ENCODE peak calls at places on chromosomes 3 and 15, in five cellular contexts. W, G, N, E and A are unnamed samples.

GRCh38 chr3:41044526-41044925 is 154.8 kb upstream of the CTNNB1 start:
- DNase-seq in G (no peak), W (peak), N (no peak), E (no peak), A (no peak)

GRCh38 chr15:23687143-23687470 is at the start of gene NDN:
- DNase-seq in E (peak), N (no peak), W (peak), G (no peak), A (peak)

GRCh38 chr3:149401215-149401925 is 23.9 kb upstream of the TM4SF1 start:
- DNase-seq in E (no peak), N (no peak), G (no peak), W (no peak), A (no peak)

GRCh38 chr15:94059188-94059587 is 172.2 kb upstream of the MCTP2 start:
- DNase-seq in G (no peak), E (no peak), N (no peak), W (no peak), A (no peak)

GRCh38 chr15:95594496-95594895 is 736.0 kb upstream of the NR2F2 start:
- DNase-seq in E (no peak), G (no peak), N (no peak), W (no peak), A (no peak)

GRCh38 chr15:57932348-57932747 is 133.2 kb downstream of the ALDH1A2 start:
- DNase-seq in E (no peak), W (no peak), N (no peak), G (no peak), A (no peak)

GRCh38 chr15:70147178-70147760 is 49.6 kb upstream of the TLE3 start:
- DNase-seq in N (no peak), G (no peak), E (no peak), W (no peak), A (no peak)

GRCh38 chr3:139716908-139717485 is 39.2 kb upstream of the NMNAT3 start:
- DNase-seq in E (no peak), G (no peak), W (no peak), N (no peak), A (no peak)

GRCh38 chr3:188819939-188820338 is 351.8 kb upstream of the TPRG1 start:
- DNase-seq in G (no peak), E (no peak), N (no peak), W (no peak), A (no peak)

GRCh38 chr3:65181397-65181871 is 493.6 kb upstream of the ADAMTS9 start:
- DNase-seq in W (no peak), G (no peak), E (no peak), N (no peak), A (no peak)

GRCh38 chr15:41727143-41727542 is 47.1 kb upstream of the MAPKBP1 start:
- DNase-seq in W (no peak), E (no peak), N (no peak), G (no peak), A (no peak)

GRCh38 chr3:61545716-61546115 is 15.7 kb upstream of the PTPRG start:
- DNase-seq in E (no peak), G (no peak), W (no peak), N (no peak), A (no peak)

GRCh38 chr15:63462053-63462452 is 42.3 kb upstream of the USP3 start:
- DNase-seq in N (no peak), E (no peak), W (no peak), G (no peak), A (no peak)

GRCh38 chr3:142866841-142867631 is 21.8 kb downstream of the PCOLCE2 start:
- DNase-seq in G (no peak), E (no peak), W (no peak), N (no peak), A (no peak)

GRCh38 chr15:58438956-58439355 is 7.2 kb downstream of the LIPC start:
- DNase-seq in W (no peak), E (peak), G (no peak), N (peak), A (no peak)

GRCh38 chr3:9750556-9751411 is 1.0 kb downstream of the OGG1 start:
- DNase-seq in N (no peak), G (no peak), W (no peak), E (no peak), A (no peak)

GRCh38 chr15:43185161-43186002 is at the start of gene CCNDBP1:
- DNase-seq in G (peak), N (peak), E (peak), W (peak), A (peak)

GRCh38 chr3:18988619-18989229 is 159.6 kb upstream of the KCNH8 start:
- DNase-seq in N (peak), G (no peak), E (no peak), W (no peak), A (no peak)

GRCh38 chr3:170709046-170709445 is 123.2 kb upstream of the SLC7A14 start:
- DNase-seq in N (no peak), G (no peak), W (no peak), E (no peak), A (no peak)

GRCh38 chr3:149368201-149368849 is 9.1 kb downstream of the TM4SF1 start:
- DNase-seq in G (no peak), N (no peak), W (no peak), E (no peak), A (no peak)

GRCh38 chr3:131699001-131699400 is 196.2 kb upstream of the MRPL3 start:
- DNase-seq in G (no peak), N (no peak), E (no peak), W (no peak), A (no peak)

GRCh38 chr3:126932188-126932931 is 50.6 kb upstream of the PLXNA1 start:
- DNase-seq in W (no peak), N (no peak), E (no peak), G (no peak), A (no peak)

GRCh38 chr3:167861649-167862048 is 126.1 kb downstream of the SERPINI1 start:
- DNase-seq in N (no peak), W (no peak), G (no peak), E (no peak), A (no peak)

GRCh38 chr3:165378761-165379160 is 182.6 kb upstream of the SLITRK3 start:
- DNase-seq in G (no peak), N (no peak), E (no peak), W (no peak), A (no peak)

GRCh38 chr3:119357190-119357589 is 63.0 kb downstream of the ARHGAP31 start:
- DNase-seq in N (no peak), W (no peak), E (no peak), G (no peak), A (no peak)

GRCh38 chr3:125679258-125679657 is 84.0 kb upstream of the OSBPL11 start:
- DNase-seq in N (no peak), W (no peak), E (no peak), G (no peak), A (no peak)
- TF ChIP-seq CTCF in N (no peak), W (no peak), E (no peak), G (no peak), A (no peak)

DNA sequence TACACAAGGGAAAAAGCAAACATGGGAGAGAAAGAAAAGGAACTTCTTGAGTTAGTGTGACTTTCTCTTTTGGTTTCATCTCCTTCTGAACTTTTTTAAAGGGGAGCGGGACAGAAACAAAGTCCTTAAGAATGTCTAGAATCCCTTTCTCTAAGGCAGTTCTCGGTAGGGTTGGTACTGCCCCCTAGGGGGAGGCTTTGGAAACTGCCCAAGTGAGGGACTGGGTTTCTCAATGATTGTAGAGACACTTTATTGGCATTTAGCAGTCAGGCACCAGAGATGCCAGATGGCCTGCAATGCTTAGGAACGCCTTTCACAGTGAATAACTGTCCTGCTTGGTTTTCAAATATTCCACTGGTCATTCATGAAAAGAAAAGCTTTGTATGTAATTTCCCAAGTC is 172.6 kb downstream of the WDR72 start:
- DNase-seq in G (no peak), N (no peak), W (no peak), E (no peak), A (no peak)
- TF ChIP-seq CTCF in G (no peak), N (peak), W (peak), E (no peak), A (peak)

DNA sequence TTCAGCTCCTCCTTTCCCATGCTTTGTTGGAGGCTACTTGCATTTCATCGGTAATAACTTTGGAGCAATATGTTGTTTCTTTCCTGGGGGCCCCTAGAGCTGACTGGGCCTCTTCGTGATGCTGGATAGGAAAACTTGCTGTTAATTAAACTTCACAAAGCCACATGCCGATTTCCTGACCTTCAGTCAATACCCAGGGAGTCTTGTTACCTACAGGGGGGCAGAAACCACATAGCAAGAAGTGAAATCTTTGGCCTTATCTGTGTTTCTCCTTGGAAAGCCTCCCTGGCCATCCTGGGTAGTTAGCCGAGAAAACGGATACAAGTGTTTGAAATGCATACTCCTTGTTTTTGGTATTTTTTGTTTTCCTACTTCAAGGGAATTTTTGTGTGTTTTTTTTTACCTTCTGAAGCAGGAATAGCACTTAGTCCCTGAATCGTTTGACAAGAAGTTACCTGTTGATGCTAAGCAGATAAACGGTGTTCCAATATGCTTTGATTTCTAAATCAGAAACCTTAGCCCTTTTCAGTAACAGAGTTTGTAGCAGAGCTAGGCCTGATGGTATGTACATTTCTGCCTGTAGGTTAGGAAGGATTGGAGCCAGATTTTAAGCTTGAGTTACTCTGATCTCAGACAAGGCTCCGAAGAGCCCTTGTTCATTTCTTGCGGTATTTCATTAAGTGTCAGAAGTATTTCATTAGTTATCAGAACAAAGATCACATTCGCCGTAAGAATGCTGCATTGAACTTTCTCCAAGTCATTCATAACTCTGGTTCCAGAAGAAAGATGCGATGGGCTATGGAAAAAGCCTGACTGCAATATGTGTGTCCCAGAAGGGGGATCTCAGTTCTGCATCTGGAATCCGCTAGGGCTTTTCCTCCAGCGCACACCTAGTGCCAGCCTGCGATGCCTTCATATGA is 111.5 kb downstream of the THSD4 start:
- DNase-seq in W (no peak), G (no peak), N (no peak), E (no peak), A (no peak)
- TF ChIP-seq CTCF in W (no peak), G (no peak), N (no peak), E (no peak), A (no peak)

GRCh38 chr3:38297947-38298711 is 16.0 kb downstream of the SLC22A14 start:
- DNase-seq in G (no peak), W (peak), N (peak), E (no peak), A (no peak)
- TF ChIP-seq CTCF in G (peak), W (peak), N (peak), E (no peak), A (peak)

GRCh38 chr15:39154136-39154770 is 426.6 kb upstream of the THBS1 start:
- DNase-seq in G (no peak), N (no peak), W (no peak), E (no peak), A (no peak)
- TF ChIP-seq CTCF in G (no peak), N (no peak), W (peak), E (no peak), A (peak)

GRCh38 chr3:29763115-29763514 is 482.2 kb downstream of the RBMS3 start:
- DNase-seq in E (no peak), G (no peak), N (no peak), W (no peak), A (no peak)

GRCh38 chr3:29759021-29759359 is 478.1 kb downstream of the RBMS3 start:
- DNase-seq in N (no peak), E (no peak), G (no peak), W (no peak), A (no peak)

GRCh38 chr3:29759443-29760033 is 478.7 kb downstream of the RBMS3 start:
- DNase-seq in N (no peak), W (no peak), E (no peak), G (no peak), A (no peak)

GRCh38 chr3:29764059-29764458 is 483.2 kb downstream of the RBMS3 start:
- DNase-seq in W (no peak), N (no peak), G (no peak), E (no peak), A (no peak)

GRCh38 chr3:29764603-29765254 is 483.9 kb downstream of the RBMS3 start:
- DNase-seq in N (peak), W (no peak), G (no peak), E (peak), A (no peak)
- TF ChIP-seq CTCF in N (peak), W (peak), G (no peak), E (peak), A (peak)

GRCh38 chr3:39385456-39386098 is 2.4 kb downstream of the SLC25A38 start:
- DNase-seq in E (no peak), G (no peak), N (no peak), W (no peak), A (no peak)

GRCh38 chr3:39383190-39383912 is at the start of gene SLC25A38:
- DNase-seq in W (peak), N (peak), G (peak), E (peak), A (peak)

GRCh38 chr3:39384665-39385000 is 1.5 kb downstream of the SLC25A38 start:
- DNase-seq in E (no peak), G (no peak), N (no peak), W (no peak), A (no peak)

GRCh38 chr3:39386331-39386730 is 3.2 kb downstream of the SLC25A38 start:
- DNase-seq in N (no peak), G (no peak), E (no peak), W (no peak), A (no peak)

GRCh38 chr3:39383913-39384664 is 919 bp downstream of the SLC25A38 start:
- DNase-seq in E (peak), W (peak), G (peak), N (peak), A (peak)
- TF ChIP-seq CTCF in E (no peak), W (peak), G (no peak), N (no peak), A (peak)

GRCh38 chr3:52041118-52041847 is 15.1 kb downstream of the DUSP7 start:
- DNase-seq in G (no peak), N (no peak), W (no peak), E (no peak), A (no peak)
- TF ChIP-seq CTCF in G (no peak), N (no peak), W (peak), E (no peak), A (peak)

DNA sequence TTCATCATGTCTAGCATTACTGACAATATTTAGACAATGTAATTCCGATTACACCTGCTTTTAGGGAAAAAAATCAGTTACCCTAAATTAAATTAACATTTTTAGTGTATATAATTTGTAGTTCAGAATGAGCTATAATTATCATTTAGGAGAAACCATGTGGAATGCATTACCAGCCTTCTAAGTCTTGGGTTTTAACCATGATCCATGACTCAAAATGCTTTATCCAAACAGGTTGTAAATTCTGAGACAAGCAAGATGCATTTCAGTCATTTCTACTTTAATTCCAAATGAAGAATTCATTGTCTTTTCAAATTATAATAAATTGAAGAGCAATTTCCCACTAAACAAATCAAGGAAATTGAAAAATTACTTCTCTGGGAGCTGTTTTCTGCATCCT is 243.7 kb upstream of the LRIG1 start:
- DNase-seq in E (no peak), G (no peak), N (no peak), W (no peak), A (no peak)
- TF ChIP-seq CTCF in E (no peak), G (no peak), N (no peak), W (no peak), A (no peak)

GRCh38 chr3:159795776-159796175 is 192.9 kb upstream of the IL12A start:
- DNase-seq in W (no peak), G (no peak), E (no peak), N (no peak), A (no peak)
- TF ChIP-seq CTCF in W (no peak), G (no peak), E (no peak), N (no peak), A (no peak)